ENCODE peak calls at places on chromosomes 4 and X, in five cellular contexts. V is GM10248, M is Caco-2, W is type B pancreatic cell, J is endodermal cell. K is an unnamed sample.

GRCh38 chr4:23903859-23904438 is 14.1 kb upstream of the PPARGC1A start:
- DNase-seq in M (no peak), J (no peak), W (no peak), V (no peak), K (no peak)

GRCh38 chrX:23901805-23902204 is 5.9 kb downstream of the APOO start:
- DNase-seq in M (peak), J (peak), V (peak), W (no peak), K (peak)

GRCh38 chr4:38949416-38950051 is 81.9 kb downstream of the FAM114A1 start:
- DNase-seq in M (no peak), V (no peak), J (no peak), W (no peak), K (no peak)

GRCh38 chr4:105122334-105122733 is 24.3 kb upstream of the TET2 start:
- DNase-seq in J (peak), M (peak), W (no peak), V (no peak), K (no peak)

GRCh38 chr4:30720021-30720655 is at the start of gene PCDH7:
- DNase-seq in J (peak), W (no peak), V (peak), M (peak), K (no peak)

GRCh38 chrX:68889244-68889643 is 60.4 kb downstream of the EFNB1 start:
- DNase-seq in M (no peak), W (no peak), J (no peak), V (no peak), K (no peak)

GRCh38 chr4:101191302-101192098 is 155.8 kb downstream of the PPP3CA start:
- DNase-seq in W (no peak), V (no peak), J (peak), M (no peak), K (no peak)

GRCh38 chr4:13054410-13054970 is 429.6 kb downstream of the RAB28 start:
- DNase-seq in W (no peak), J (no peak), V (no peak), M (no peak), K (no peak)

GRCh38 chr4:83109480-83110221 is 4.9 kb downstream of the PLAC8 start:
- DNase-seq in J (peak), M (peak), W (peak), V (peak), K (no peak)

DNA sequence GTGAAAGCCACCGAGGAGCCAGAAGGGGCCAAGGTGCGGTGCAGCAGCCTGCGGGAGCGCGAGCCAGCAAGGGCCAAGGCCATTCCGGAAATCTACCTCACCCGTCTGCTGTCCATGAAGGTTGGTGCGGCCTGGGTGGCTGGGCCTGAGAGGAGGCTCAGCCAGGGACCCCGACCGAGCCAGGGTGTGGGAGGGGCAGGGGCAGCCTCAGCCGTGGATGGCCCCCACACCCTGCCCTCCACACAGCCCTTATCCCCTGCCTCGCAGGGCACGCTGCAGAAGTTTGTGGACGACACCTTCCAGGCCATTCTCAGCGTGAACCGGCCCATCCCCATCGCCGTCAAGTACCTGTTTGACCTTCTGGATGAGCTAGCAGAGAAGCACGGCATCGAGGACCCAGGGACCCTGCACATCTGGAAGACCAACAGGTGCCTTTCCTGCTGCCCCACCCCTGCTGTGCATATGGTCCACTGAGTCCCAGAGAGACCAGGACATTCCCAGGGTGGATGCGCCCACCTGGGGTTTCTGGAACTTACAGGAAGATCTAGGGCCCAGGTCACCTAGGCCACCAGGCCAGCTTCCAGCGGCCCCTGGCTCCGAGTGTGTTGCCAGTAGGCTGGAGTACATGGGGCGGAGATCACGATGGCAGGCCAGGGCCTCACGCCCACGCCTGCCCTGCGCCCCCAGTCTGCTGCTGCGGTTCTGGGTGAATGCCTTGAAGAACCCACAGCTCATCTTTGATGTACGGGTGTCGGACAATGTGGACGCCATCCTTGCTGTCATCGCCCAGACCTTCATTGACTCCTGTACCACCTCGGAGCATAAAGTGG is 3.4 kb upstream of the SRPK3 start:
- DNase-seq in J (no peak), W (no peak), V (no peak), M (no peak), K (no peak)
- TF ChIP-seq CTCF in J (no peak), W (no peak), V (no peak), M (no peak), K (no peak)

DNA sequence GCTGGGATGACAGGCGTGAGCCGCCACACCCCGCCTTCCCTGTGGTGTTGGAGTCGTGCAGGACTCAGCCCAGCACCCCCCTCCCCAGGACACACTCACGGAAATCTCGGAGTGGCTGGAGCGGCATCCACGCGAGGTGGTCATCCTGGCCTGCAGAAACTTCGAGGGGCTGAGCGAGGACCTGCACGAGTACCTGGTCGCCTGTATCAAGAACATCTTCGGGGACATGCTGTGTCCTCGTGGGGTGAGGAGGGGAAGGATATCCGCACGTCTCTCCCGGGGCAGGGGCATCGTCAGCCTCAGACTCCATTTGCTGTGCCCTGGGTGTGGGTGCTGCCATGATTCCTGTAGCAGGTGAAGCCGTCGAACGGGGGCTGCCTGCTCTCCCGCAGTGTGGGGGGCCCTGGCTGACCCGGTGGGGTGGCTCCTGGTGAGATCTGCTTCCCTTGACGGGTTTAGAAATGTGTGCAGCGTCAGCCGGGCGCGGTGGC is 10.3 kb downstream of the PLCXD1 start:
- DNase-seq in V (no peak), M (no peak), W (no peak), J (no peak), K (no peak)
- TF ChIP-seq CTCF in V (no peak), M (no peak), W (no peak), J (no peak), K (no peak)

GRCh38 chr4:47664051-47664826 is 173.6 kb downstream of the CORIN start:
- DNase-seq in M (no peak), V (no peak), W (no peak), J (no peak), K (no peak)

GRCh38 chr4:47668256-47668655 is 169.6 kb downstream of the CORIN start:
- DNase-seq in W (no peak), V (no peak), J (no peak), M (no peak), K (no peak)

GRCh38 chr4:47667552-47667951 is 170.3 kb downstream of the CORIN start:
- DNase-seq in W (no peak), J (no peak), V (no peak), M (no peak), K (no peak)

GRCh38 chr4:47668810-47669408 is 169.0 kb downstream of the CORIN start:
- DNase-seq in W (no peak), M (no peak), V (peak), J (no peak), K (peak)

DNA sequence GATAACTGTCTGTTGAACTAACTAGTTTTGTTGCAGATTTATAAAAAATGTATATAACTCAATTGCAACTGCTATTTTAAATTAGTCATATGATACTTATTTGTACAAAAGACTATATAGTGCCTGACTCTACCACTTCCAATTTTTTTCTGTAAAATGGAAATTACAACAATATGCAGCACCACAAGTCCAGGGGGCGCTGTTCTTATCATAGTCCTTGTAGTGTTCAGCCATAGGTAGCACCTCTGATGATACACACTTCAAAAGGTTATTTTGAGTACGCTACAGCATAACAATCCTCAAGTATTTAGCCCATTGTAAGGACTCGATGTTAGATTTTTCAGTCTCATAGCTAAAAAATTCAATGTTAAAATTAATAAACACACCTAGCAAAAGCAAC is 174.9 kb downstream of the CORIN start:
- DNase-seq in M (no peak), J (peak), V (no peak), W (no peak), K (peak)
- TF ChIP-seq CTCF in M (peak), J (peak), V (no peak), W (peak), K (no peak)

GRCh38 chr4:85243857-85244256 is 231.1 kb upstream of the ARHGAP24 start:
- DNase-seq in J (no peak), V (no peak), M (no peak), W (no peak), K (no peak)
- TF ChIP-seq CTCF in J (peak), V (no peak), M (no peak), W (no peak), K (no peak)

DNA sequence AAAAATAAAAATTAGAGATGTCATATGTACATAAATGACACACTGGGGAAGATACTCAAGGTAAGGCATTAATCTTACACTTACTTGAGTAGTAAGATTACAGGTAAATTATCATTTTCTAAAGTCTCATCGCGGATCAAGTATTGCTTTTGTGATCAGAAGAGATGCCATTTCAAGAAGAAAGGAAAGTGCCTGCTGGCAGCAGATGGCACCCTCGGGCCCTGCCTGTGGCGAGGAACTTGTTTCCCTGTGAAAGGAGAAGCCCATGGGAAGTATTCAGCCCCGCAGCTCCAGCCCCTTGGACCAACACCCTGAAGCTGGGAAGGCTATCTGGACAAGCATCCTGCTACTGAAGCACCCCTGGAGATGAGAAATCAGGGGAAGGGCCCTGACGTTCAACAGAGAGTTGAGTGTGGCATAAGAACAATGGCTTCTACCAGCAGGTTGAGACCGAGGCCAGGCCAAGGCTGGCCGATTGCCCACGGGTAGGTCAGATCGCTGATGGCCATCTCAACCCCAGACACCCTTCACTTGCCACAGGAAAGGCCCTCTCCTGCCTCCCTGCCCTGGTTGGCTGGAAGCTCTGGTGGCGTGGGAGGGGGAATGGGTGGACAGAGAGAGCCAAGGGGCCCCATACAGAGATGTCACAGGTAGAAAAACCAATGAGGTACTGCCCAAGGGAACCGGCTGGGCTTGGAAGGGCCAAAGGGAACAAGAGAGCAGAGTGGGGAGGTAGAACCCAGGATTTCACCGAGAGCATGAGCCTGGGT is 18.8 kb upstream of the MXD4 start:
- DNase-seq in J (no peak), M (no peak), W (no peak), V (no peak), K (no peak)
- TF ChIP-seq CTCF in J (no peak), M (no peak), W (no peak), V (no peak), K (peak)

K was measured in HepG2.